ENCODE peak calls at places on chromosomes 11 and 22, in four cellular contexts. J, F, H and Q are unnamed samples.

GRCh38 chr11:15629690-15630321 is 515.1 kb downstream of the INSC start:
- DNase-seq in J (no peak), H (peak; percentile 45), F (no peak), Q (peak; percentile 70)

GRCh38 chr11:118870396-118871343 is 13.0 kb upstream of the CXCR5 start:
- DNase-seq in H (peak; percentile 46), F (peak; percentile 83), J (peak; percentile 60), Q (peak; percentile 77)

GRCh38 chr22:34395370-34395769 is 475.1 kb upstream of the LARGE1 start:
- DNase-seq in H (no peak), F (no peak), J (no peak), Q (no peak)

GRCh38 chr11:34065505-34066203 is 14.1 kb downstream of the CAPRIN1 start:
- DNase-seq in H (no peak), J (no peak), F (no peak), Q (no peak)

GRCh38 chr11:122538060-122538459 is 117.5 kb upstream of the UBASH3B start:
- DNase-seq in J (no peak), H (no peak), F (no peak), Q (no peak)

GRCh38 chr11:118002541-118003019 is 16.4 kb downstream of the IL10RA start:
- DNase-seq in H (no peak), F (no peak), J (no peak), Q (no peak)

GRCh38 chr22:48751539-48752437 is 1075.9 kb downstream of the BRD1 start:
- DNase-seq in J (no peak), F (no peak), H (no peak), Q (no peak)

GRCh38 chr11:73859671-73860070 is 17.0 kb downstream of the COA4 start:
- DNase-seq in H (no peak), J (no peak), F (no peak), Q (no peak)

GRCh38 chr22:26975381-26975780 is 318.0 kb downstream of the MIAT start:
- DNase-seq in H (no peak), J (no peak), F (no peak), Q (no peak)

GRCh38 chr22:42842658-42843370 is 14.3 kb downstream of the ARFGAP3 start:
- DNase-seq in H (no peak), F (no peak), J (no peak), Q (no peak)

GRCh38 chr11:46348986-46349401 is 1.7 kb downstream of the DGKZ start:
- DNase-seq in F (no peak), J (peak; percentile 46), H (no peak), Q (peak; percentile 67)

GRCh38 chr11:119453881-119454280 is 30.9 kb upstream of the THY1 start:
- DNase-seq in J (no peak), F (no peak), H (no peak), Q (no peak)

GRCh38 chr11:64203421-64204079 is 3.0 kb upstream of the FERMT3 start:
- DNase-seq in F (no peak), H (no peak), J (no peak), Q (no peak)